ENCODE peak calls at places on chromosomes 16 and 17, in seven cellular contexts. K, A, H, Y, F, O and L are unnamed samples.

GRCh38 chr16:11674818-11675560 is 6.7 kb downstream of the SNN start:
- DNase-seq in H (no peak), Y (no peak), K (peak), O (no peak), F (peak), A (peak), L (no peak)

GRCh38 chr16:4714996-4715395 is 19.1 kb downstream of the ANKS3 start:
- DNase-seq in Y (no peak), A (no peak), O (no peak), H (no peak), K (no peak), F (no peak), L (no peak)

GRCh38 chr16:80512460-80512859 is 28.3 kb upstream of the DYNLRB2 start:
- DNase-seq in A (no peak), F (no peak), K (no peak), H (no peak), O (no peak), Y (no peak), L (no peak)

GRCh38 chr16:22327446-22327775 is 30.2 kb downstream of the POLR3E start:
- DNase-seq in O (no peak), Y (no peak), K (no peak), F (no peak), H (no peak), A (no peak), L (no peak)

GRCh38 chr17:30472238-30472890 is 4.8 kb upstream of the GOSR1 start:
- DNase-seq in O (no peak), A (no peak), H (no peak), F (no peak), Y (no peak), K (no peak), L (no peak)

GRCh38 chr16:88322500-88322970 is 60.2 kb upstream of the ZNF469 start:
- DNase-seq in O (no peak), K (no peak), Y (no peak), H (no peak), A (no peak), F (no peak), L (no peak)

GRCh38 chr17:34248807-34249496 is 6.1 kb upstream of the CCL2 start:
- DNase-seq in A (no peak), O (no peak), K (no peak), H (no peak), F (no peak), Y (no peak), L (no peak)

GRCh38 chr16:86215233-86215978 is 294.9 kb upstream of the FOXF1 start:
- DNase-seq in O (no peak), F (no peak), H (no peak), Y (no peak), K (peak), A (peak), L (no peak)

GRCh38 chr17:80743181-80743771 is 198.6 kb downstream of the RPTOR start:
- DNase-seq in H (no peak), K (no peak), A (no peak), F (no peak), O (no peak), Y (no peak), L (no peak)

GRCh38 chr17:60300949-60301348 is 91.0 kb downstream of the USP32 start:
- DNase-seq in O (no peak), A (peak), F (no peak), K (no peak), Y (no peak), H (no peak), L (no peak)

GRCh38 chr16:27636453-27637200 is 86.7 kb downstream of the KATNIP start:
- DNase-seq in H (no peak), K (no peak), F (no peak), Y (no peak), A (no peak), O (no peak), L (no peak)

GRCh38 chr16:54921229-54921824 is 9.3 kb upstream of the IRX5 start:
- DNase-seq in H (no peak), O (no peak), Y (no peak), A (no peak), K (no peak), F (no peak), L (no peak)

GRCh38 chr16:2498085-2498484 is 15.7 kb upstream of the ATP6V0C start:
- DNase-seq in K (no peak), A (no peak), O (no peak), F (no peak), Y (no peak), H (no peak), L (no peak)

GRCh38 chr16:8655184-8655717 is 19.2 kb upstream of the ABAT start:
- DNase-seq in O (peak), K (peak), A (peak), H (no peak), Y (peak), F (no peak), L (no peak)

GRCh38 chr16:1523581-1524245 is 9.8 kb upstream of the TMEM204 start:
- DNase-seq in H (no peak), F (no peak), K (no peak), A (no peak), O (no peak), Y (no peak), L (no peak)

GRCh38 chr16:55222436-55222835 is 101.6 kb upstream of the IRX6 start:
- DNase-seq in K (no peak), H (no peak), O (no peak), Y (no peak), A (no peak), F (no peak), L (no peak)

GRCh38 chr17:42832934-42833770 is at the start of gene PSME3:
- DNase-seq in F (peak), Y (peak), O (peak), H (peak), A (peak), K (peak), L (peak)
- TF ChIP-seq CTCF in F (no peak), Y (peak), O (no peak), H (peak), A (peak), K (no peak), L (no peak)

GRCh38 chr17:42985225-42985624 is 4.9 kb downstream of the RUNDC1 start:
- DNase-seq in A (no peak), F (no peak), Y (no peak), O (no peak), K (no peak), H (no peak), L (no peak)
- H3K27ac ChIP-seq in A (no peak), F (no peak), Y (no peak), O (peak), K (no peak), H (peak), L (peak)

GRCh38 chr16:84827897-84828296 is 8.1 kb downstream of the CRISPLD2 start:
- DNase-seq in K (no peak), F (no peak), Y (no peak), A (no peak), H (no peak), O (no peak), L (no peak)
- H3K4me3 ChIP-seq in K (no peak), F (no peak), Y (no peak), A (no peak), H (no peak), O (no peak), L (no peak)

GRCh38 chr17:2867441-2868424 is 71.5 kb downstream of the RAP1GAP2 start:
- DNase-seq in H (no peak), Y (peak), F (no peak), A (peak), O (no peak), K (peak), L (no peak)
- TF ChIP-seq CTCF in H (no peak), Y (peak), F (peak), A (peak), O (no peak), K (peak), L (no peak)

GRCh38 chr17:77177002-77177401 is 36.2 kb downstream of the SEC14L1 start:
- DNase-seq in F (no peak), O (no peak), Y (no peak), H (no peak), K (no peak), A (no peak), L (no peak)

GRCh38 chr17:77180503-77181330 is 39.9 kb downstream of the SEC14L1 start:
- DNase-seq in F (no peak), H (no peak), O (no peak), A (no peak), K (no peak), Y (no peak), L (no peak)

GRCh38 chr17:77178050-77178449 is 37.3 kb downstream of the SEC14L1 start:
- DNase-seq in F (no peak), K (no peak), Y (no peak), O (no peak), A (no peak), H (no peak), L (no peak)

GRCh38 chr17:77174928-77175720 is 34.4 kb downstream of the SEC14L1 start:
- DNase-seq in K (peak), H (no peak), F (no peak), O (no peak), A (no peak), Y (no peak), L (no peak)

GRCh38 chr17:77178586-77178985 is 37.8 kb downstream of the SEC14L1 start:
- DNase-seq in F (no peak), Y (no peak), H (peak), K (peak), O (no peak), A (no peak), L (no peak)
- H3K27ac ChIP-seq in F (no peak), Y (no peak), H (peak), K (no peak), O (no peak), A (no peak), L (peak)

GRCh38 chr17:77320046-77320445 is 179.3 kb downstream of the SEC14L1 start:
- DNase-seq in H (no peak), K (no peak), O (peak), F (peak), A (peak), Y (peak), L (no peak)

GRCh38 chr17:77318491-77319210 is 177.9 kb downstream of the SEC14L1 start:
- DNase-seq in H (no peak), O (peak), Y (no peak), F (peak), A (peak), K (no peak), L (no peak)

GRCh38 chr17:77319211-77320031 is 178.7 kb downstream of the SEC14L1 start:
- DNase-seq in K (peak), H (no peak), A (peak), Y (peak), F (peak), O (peak), L (peak)

GRCh38 chr17:77322284-77322533 is 181.4 kb downstream of the SEC14L1 start:
- DNase-seq in F (no peak), K (no peak), A (no peak), O (no peak), Y (no peak), H (no peak), L (no peak)

DNA sequence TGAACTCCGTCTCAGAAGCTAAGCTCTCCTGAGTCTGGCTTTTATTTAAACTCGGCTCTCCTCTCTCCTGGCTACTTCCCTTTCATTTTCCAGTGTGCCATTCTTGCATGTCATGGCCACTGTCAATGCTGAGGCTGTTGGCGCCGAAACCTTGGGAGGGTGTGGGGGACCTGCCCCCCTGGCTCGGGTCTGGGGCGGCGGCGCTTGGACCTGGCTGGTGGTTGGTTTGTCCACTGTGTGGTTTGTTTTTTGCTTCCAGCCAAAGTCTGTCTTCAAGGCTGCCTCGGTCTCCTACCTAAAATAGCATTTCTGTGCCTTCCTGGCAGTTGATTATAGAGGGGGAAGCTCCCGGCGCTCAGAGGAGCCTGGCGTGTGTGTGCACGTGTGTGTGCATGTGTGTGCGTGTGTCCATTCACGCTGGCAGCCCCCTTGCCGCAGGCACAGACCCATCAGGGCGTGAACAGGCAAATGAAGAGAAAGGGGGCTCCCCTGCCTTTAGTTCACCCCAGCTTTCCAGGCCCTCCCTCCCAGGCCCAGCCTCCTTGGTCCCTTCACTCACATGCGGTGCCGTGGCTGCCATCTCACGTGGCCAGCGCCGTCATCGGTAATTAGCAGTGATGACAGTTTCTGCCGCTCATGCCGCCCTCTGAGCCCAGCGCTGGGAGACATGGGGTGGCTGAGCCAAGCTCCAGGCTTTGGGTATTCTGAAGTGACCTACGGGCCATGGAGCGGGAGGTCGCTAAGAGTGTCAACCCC is 179.9 kb downstream of the SEC14L1 start:
- DNase-seq in K (no peak), H (no peak), Y (peak), A (no peak), O (peak), F (peak), L (no peak)
- H3K4me3 ChIP-seq in K (peak), H (no peak), Y (no peak), A (peak), O (peak), F (peak), L (peak)

GRCh38 chr16:29641561-29641960 is 21.5 kb upstream of the SPN start:
- DNase-seq in O (no peak), F (no peak), K (no peak), H (no peak), Y (no peak), A (no peak), L (no peak)
- TF ChIP-seq CTCF in O (no peak), F (no peak), K (no peak), H (no peak), Y (peak), A (no peak), L (no peak)

GRCh38 chr17:74759941-74760340 is 11.5 kb downstream of the NHERF1 start:
- DNase-seq in A (no peak), K (no peak), O (no peak), F (no peak), H (no peak), Y (peak), L (no peak)

GRCh38 chr17:74760404-74761105 is 12.1 kb downstream of the NHERF1 start:
- DNase-seq in H (peak), K (no peak), F (no peak), Y (no peak), A (no peak), O (no peak), L (no peak)

GRCh38 chr17:74758846-74759163 is 10.4 kb downstream of the NHERF1 start:
- DNase-seq in O (no peak), K (no peak), Y (no peak), A (peak), H (no peak), F (no peak), L (no peak)

GRCh38 chr17:74757931-74758845 is 9.8 kb downstream of the NHERF1 start:
- DNase-seq in Y (no peak), O (no peak), A (no peak), K (no peak), F (no peak), H (no peak), L (no peak)

DNA sequence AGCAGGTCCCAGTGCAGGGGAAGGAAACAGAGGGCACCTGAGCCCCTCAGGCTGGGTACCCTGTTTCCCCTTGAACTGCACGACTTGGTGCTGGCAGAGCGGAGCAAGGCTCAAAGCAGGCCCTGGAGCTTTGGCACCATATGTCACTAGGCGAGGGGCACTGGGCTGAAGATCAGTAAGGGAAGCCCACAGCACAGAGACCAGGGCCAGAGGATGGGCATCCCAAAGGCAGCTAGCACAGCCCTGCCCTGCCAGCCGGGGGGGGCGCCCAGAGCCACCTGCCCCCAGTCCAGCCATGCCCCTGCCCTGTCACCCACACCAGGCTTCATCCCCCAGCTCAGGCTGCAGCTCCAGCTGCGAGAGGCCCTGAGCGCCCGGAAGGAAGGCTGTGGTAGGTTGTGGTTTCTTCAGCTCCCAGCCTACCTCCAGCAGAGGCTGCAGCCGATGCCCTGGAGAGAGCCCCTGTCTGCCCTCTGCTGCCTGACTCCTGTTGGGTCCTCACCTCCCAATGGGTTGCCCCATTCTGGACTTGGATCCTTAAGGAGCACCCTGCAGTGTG is 10.9 kb downstream of the NHERF1 start:
- DNase-seq in F (no peak), K (no peak), A (no peak), H (no peak), Y (peak), O (peak), L (no peak)
- H3K27ac ChIP-seq in F (no peak), K (peak), A (no peak), H (peak), Y (peak), O (no peak), L (no peak)